ENCODE peak calls at places on chromosome 17, in seven cellular contexts. One of them, this sample, is unnamed.
A peak's percentile ranks its signal among the peaks of the same experiment; 100 is the strongest.

GRCh38 chr17:57628421-57628820 is 116.7 kb downstream of the CCDC182 start:
- DNase-seq in fibroblast of pulmonary artery: no peak
- DNase-seq in HFF-Myc: no peak
- DNase-seq in CD4-positive, alpha-beta T cell: no peak
- DNase-seq in adrenal gland: no peak
- DNase-seq in foreskin fibroblast: no peak
- DNase-seq in coronary artery: no peak
- DNase-seq in this sample: no peak

GRCh38 chr17:83137523-83137922 is 58.1 kb downstream of the METRNL start:
- DNase-seq in CD4-positive, alpha-beta T cell: no peak
- DNase-seq in adrenal gland: peak; percentile 10
- DNase-seq in fibroblast of pulmonary artery: no peak
- DNase-seq in foreskin fibroblast: no peak
- DNase-seq in coronary artery: peak; percentile 52
- DNase-seq in HFF-Myc: no peak
- DNase-seq in this sample: no peak

GRCh38 chr17:19867654-19868395 is at the start of gene ULK2:
- DNase-seq in coronary artery: no peak
- DNase-seq in HFF-Myc: no peak
- DNase-seq in CD4-positive, alpha-beta T cell: peak; percentile 46
- DNase-seq in adrenal gland: peak; percentile 58
- DNase-seq in foreskin fibroblast: peak; percentile 76
- DNase-seq in fibroblast of pulmonary artery: peak; percentile 77
- DNase-seq in this sample: peak; percentile 77

GRCh38 chr17:37743875-37744632 is 805 bp downstream of the HNF1B start:
- DNase-seq in adrenal gland: no peak
- DNase-seq in HFF-Myc: no peak
- DNase-seq in fibroblast of pulmonary artery: no peak
- DNase-seq in coronary artery: no peak
- DNase-seq in CD4-positive, alpha-beta T cell: no peak
- DNase-seq in foreskin fibroblast: no peak
- DNase-seq in this sample: no peak

GRCh38 chr17:82113422-82113821 is 15.4 kb upstream of the FASN start:
- DNase-seq in foreskin fibroblast: no peak
- DNase-seq in adrenal gland: no peak
- DNase-seq in fibroblast of pulmonary artery: no peak
- DNase-seq in CD4-positive, alpha-beta T cell: no peak
- DNase-seq in HFF-Myc: no peak
- DNase-seq in coronary artery: no peak
- DNase-seq in this sample: no peak

GRCh38 chr17:28725166-28725659 is 820 bp downstream of the TLCD1 start:
- DNase-seq in HFF-Myc: no peak
- DNase-seq in coronary artery: no peak
- DNase-seq in foreskin fibroblast: peak; percentile 66
- DNase-seq in fibroblast of pulmonary artery: peak; percentile 48
- DNase-seq in CD4-positive, alpha-beta T cell: no peak
- DNase-seq in adrenal gland: no peak
- DNase-seq in this sample: peak; percentile 54

GRCh38 chr17:72782985-72783701 is 309.3 kb downstream of the SLC39A11 start:
- DNase-seq in CD4-positive, alpha-beta T cell: no peak
- DNase-seq in coronary artery: no peak
- DNase-seq in fibroblast of pulmonary artery: no peak
- DNase-seq in foreskin fibroblast: no peak
- DNase-seq in HFF-Myc: no peak
- DNase-seq in adrenal gland: no peak
- DNase-seq in this sample: no peak

GRCh38 chr17:49972486-49973270 is 3.7 kb downstream of the DLX4 start:
- DNase-seq in HFF-Myc: no peak
- DNase-seq in coronary artery: no peak
- DNase-seq in CD4-positive, alpha-beta T cell: no peak
- DNase-seq in fibroblast of pulmonary artery: no peak
- DNase-seq in foreskin fibroblast: no peak
- DNase-seq in adrenal gland: no peak
- DNase-seq in this sample: no peak

GRCh38 chr17:61668486-61668885 is 77.5 kb upstream of the NACA2 start:
- DNase-seq in HFF-Myc: no peak
- DNase-seq in CD4-positive, alpha-beta T cell: no peak
- DNase-seq in fibroblast of pulmonary artery: no peak
- DNase-seq in adrenal gland: no peak
- DNase-seq in coronary artery: no peak
- DNase-seq in foreskin fibroblast: no peak
- DNase-seq in this sample: no peak

GRCh38 chr17:50904522-50905459 is 38.6 kb upstream of the TOB1 start:
- DNase-seq in coronary artery: peak; percentile 93
- DNase-seq in adrenal gland: no peak
- DNase-seq in HFF-Myc: no peak
- DNase-seq in fibroblast of pulmonary artery: no peak
- DNase-seq in foreskin fibroblast: no peak
- DNase-seq in CD4-positive, alpha-beta T cell: no peak
- DNase-seq in this sample: no peak

GRCh38 chr17:69711504-69711903 is 297.0 kb downstream of the MAP2K6 start:
- DNase-seq in fibroblast of pulmonary artery: no peak
- DNase-seq in HFF-Myc: no peak
- DNase-seq in coronary artery: no peak
- DNase-seq in foreskin fibroblast: no peak
- DNase-seq in adrenal gland: no peak
- DNase-seq in CD4-positive, alpha-beta T cell: no peak
- DNase-seq in this sample: no peak

DNA sequence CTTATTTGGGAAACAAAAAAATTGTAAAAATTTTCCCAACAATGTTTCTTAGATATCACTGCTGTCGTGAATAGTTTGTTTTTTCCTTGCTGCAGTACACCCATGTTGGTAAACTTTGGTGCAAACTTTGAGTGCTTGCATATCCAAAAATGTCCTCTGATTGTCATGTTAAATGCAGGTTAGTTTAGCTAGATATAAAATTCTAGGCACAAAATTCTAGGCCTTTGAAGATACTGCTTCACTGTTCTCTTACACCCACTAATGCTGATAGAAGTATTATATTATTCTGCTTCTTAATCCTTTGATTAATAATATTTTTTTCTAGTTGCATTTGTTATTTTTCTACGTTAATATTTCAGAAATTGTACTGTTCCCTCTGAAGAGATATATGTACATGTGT is 16.1 kb downstream of the TOM1L1 start:
- DNase-seq in adrenal gland: no peak
- DNase-seq in CD4-positive, alpha-beta T cell: no peak
- DNase-seq in HFF-Myc: no peak
- DNase-seq in coronary artery: no peak
- DNase-seq in foreskin fibroblast: no peak
- DNase-seq in fibroblast of pulmonary artery: no peak
- DNase-seq in this sample: no peak
- TF ChIP-seq CTCF in adrenal gland: no peak
- TF ChIP-seq CTCF in CD4-positive, alpha-beta T cell: no peak
- TF ChIP-seq CTCF in HFF-Myc: no peak
- TF ChIP-seq CTCF in coronary artery: no peak
- TF ChIP-seq CTCF in foreskin fibroblast: no peak
- TF ChIP-seq CTCF in fibroblast of pulmonary artery: no peak
- TF ChIP-seq CTCF in this sample: no peak

GRCh38 chr17:30173649-30174048 is 57.0 kb downstream of the NSRP1 start:
- DNase-seq in foreskin fibroblast: no peak
- DNase-seq in HFF-Myc: no peak
- DNase-seq in fibroblast of pulmonary artery: no peak
- DNase-seq in coronary artery: no peak
- DNase-seq in adrenal gland: no peak
- DNase-seq in CD4-positive, alpha-beta T cell: no peak
- DNase-seq in this sample: no peak
- TF ChIP-seq CTCF in foreskin fibroblast: no peak
- TF ChIP-seq CTCF in HFF-Myc: no peak
- TF ChIP-seq CTCF in fibroblast of pulmonary artery: no peak
- TF ChIP-seq CTCF in coronary artery: no peak
- TF ChIP-seq CTCF in adrenal gland: no peak
- TF ChIP-seq CTCF in CD4-positive, alpha-beta T cell: no peak
- TF ChIP-seq CTCF in this sample: no peak

GRCh38 chr17:79301469-79301868 is 226.8 kb downstream of the ENGASE start:
- DNase-seq in CD4-positive, alpha-beta T cell: no peak
- DNase-seq in adrenal gland: no peak
- DNase-seq in coronary artery: no peak
- DNase-seq in foreskin fibroblast: no peak
- DNase-seq in HFF-Myc: no peak
- DNase-seq in fibroblast of pulmonary artery: no peak
- DNase-seq in this sample: no peak
- TF ChIP-seq CTCF in CD4-positive, alpha-beta T cell: no peak
- TF ChIP-seq CTCF in adrenal gland: no peak
- TF ChIP-seq CTCF in coronary artery: no peak
- TF ChIP-seq CTCF in foreskin fibroblast: no peak
- TF ChIP-seq CTCF in HFF-Myc: no peak
- TF ChIP-seq CTCF in fibroblast of pulmonary artery: no peak
- TF ChIP-seq CTCF in this sample: no peak

GRCh38 chr17:66726371-66726770 is 108.5 kb upstream of the CACNG5 start:
- DNase-seq in foreskin fibroblast: no peak
- DNase-seq in CD4-positive, alpha-beta T cell: no peak
- DNase-seq in fibroblast of pulmonary artery: no peak
- DNase-seq in HFF-Myc: no peak
- DNase-seq in adrenal gland: no peak
- DNase-seq in coronary artery: no peak
- DNase-seq in this sample: no peak

GRCh38 chr17:66727634-66728570 is 107.0 kb upstream of the CACNG5 start:
- DNase-seq in CD4-positive, alpha-beta T cell: peak; percentile 32
- DNase-seq in foreskin fibroblast: peak; percentile 30
- DNase-seq in HFF-Myc: no peak
- DNase-seq in fibroblast of pulmonary artery: peak; percentile 65
- DNase-seq in adrenal gland: peak; percentile 68
- DNase-seq in coronary artery: no peak
- DNase-seq in this sample: peak; percentile 38

GRCh38 chr17:66726846-66727245 is 108.1 kb upstream of the CACNG5 start:
- DNase-seq in fibroblast of pulmonary artery: no peak
- DNase-seq in coronary artery: no peak
- DNase-seq in HFF-Myc: no peak
- DNase-seq in adrenal gland: no peak
- DNase-seq in foreskin fibroblast: no peak
- DNase-seq in CD4-positive, alpha-beta T cell: no peak
- DNase-seq in this sample: no peak

GRCh38 chr17:66725956-66726355 is 109.0 kb upstream of the CACNG5 start:
- DNase-seq in HFF-Myc: no peak
- DNase-seq in foreskin fibroblast: no peak
- DNase-seq in CD4-positive, alpha-beta T cell: no peak
- DNase-seq in adrenal gland: no peak
- DNase-seq in fibroblast of pulmonary artery: no peak
- DNase-seq in coronary artery: no peak
- DNase-seq in this sample: no peak

GRCh38 chr17:66724581-66725341 is 110.2 kb upstream of the CACNG5 start:
- DNase-seq in CD4-positive, alpha-beta T cell: no peak
- DNase-seq in HFF-Myc: no peak
- DNase-seq in coronary artery: no peak
- DNase-seq in adrenal gland: no peak
- DNase-seq in foreskin fibroblast: peak; percentile 45
- DNase-seq in fibroblast of pulmonary artery: peak; percentile 60
- DNase-seq in this sample: peak; percentile 68
- TF ChIP-seq CTCF in CD4-positive, alpha-beta T cell: no peak
- TF ChIP-seq CTCF in HFF-Myc: no peak
- TF ChIP-seq CTCF in coronary artery: no peak
- TF ChIP-seq CTCF in adrenal gland: no peak
- TF ChIP-seq CTCF in foreskin fibroblast: no peak
- TF ChIP-seq CTCF in fibroblast of pulmonary artery: no peak
- TF ChIP-seq CTCF in this sample: no peak

This sample was measured in fibroblast of villous mesenchyme.